ENCODE peak calls at places on chromosomes 13 and 19, in ten cellular contexts. One of them, this sample, is unnamed.

GRCh38 chr13:31947506-31947905 is 84.1 kb upstream of the FRY start:
- DNase-seq in GM12865: no peak
- DNase-seq in PC-9: no peak
- DNase-seq in K562: no peak
- DNase-seq in spleen: no peak
- DNase-seq in endodermal cell: no peak
- DNase-seq in GM23338: peak
- DNase-seq in heart right ventricle: no peak
- DNase-seq in fibroblast of villous mesenchyme: no peak
- DNase-seq in lower lobe of right lung: no peak
- DNase-seq in this sample: no peak

GRCh38 chr19:49340865-49341718 is 5.9 kb downstream of the CD37 start:
- DNase-seq in GM12865: no peak
- DNase-seq in PC-9: no peak
- DNase-seq in K562: no peak
- DNase-seq in spleen: peak
- DNase-seq in endodermal cell: peak
- DNase-seq in GM23338: no peak
- DNase-seq in heart right ventricle: no peak
- DNase-seq in fibroblast of villous mesenchyme: no peak
- DNase-seq in lower lobe of right lung: peak
- DNase-seq in this sample: peak

GRCh38 chr19:996051-996838 is 4.0 kb upstream of the GRIN3B start:
- DNase-seq in GM12865: peak
- DNase-seq in PC-9: peak
- DNase-seq in K562: peak
- DNase-seq in spleen: peak
- DNase-seq in endodermal cell: peak
- DNase-seq in GM23338: peak
- DNase-seq in heart right ventricle: no peak
- DNase-seq in fibroblast of villous mesenchyme: peak
- DNase-seq in lower lobe of right lung: no peak
- DNase-seq in this sample: no peak

GRCh38 chr19:46309056-46309455 is 12.2 kb downstream of the HIF3A start:
- DNase-seq in GM12865: no peak
- DNase-seq in PC-9: no peak
- DNase-seq in K562: no peak
- DNase-seq in spleen: no peak
- DNase-seq in endodermal cell: no peak
- DNase-seq in GM23338: no peak
- DNase-seq in heart right ventricle: no peak
- DNase-seq in fibroblast of villous mesenchyme: no peak
- DNase-seq in lower lobe of right lung: no peak
- DNase-seq in this sample: no peak

GRCh38 chr13:100694722-100695644 is 20.4 kb upstream of the TMTC4 start:
- DNase-seq in GM12865: no peak
- DNase-seq in PC-9: peak
- DNase-seq in K562: peak
- DNase-seq in spleen: peak
- DNase-seq in endodermal cell: peak
- DNase-seq in GM23338: peak
- DNase-seq in heart right ventricle: no peak
- DNase-seq in fibroblast of villous mesenchyme: peak
- DNase-seq in lower lobe of right lung: no peak
- DNase-seq in this sample: peak

GRCh38 chr13:105543742-105544141 is 991.7 kb downstream of the EFNB2 start:
- DNase-seq in GM12865: peak
- DNase-seq in PC-9: no peak
- DNase-seq in K562: no peak
- DNase-seq in spleen: no peak
- DNase-seq in endodermal cell: no peak
- DNase-seq in GM23338: no peak
- DNase-seq in heart right ventricle: no peak
- DNase-seq in fibroblast of villous mesenchyme: no peak
- DNase-seq in lower lobe of right lung: no peak
- DNase-seq in this sample: no peak

GRCh38 chr19:42628411-42629135 is 33.8 kb upstream of the CEACAM8 start:
- DNase-seq in GM12865: peak
- DNase-seq in PC-9: no peak
- DNase-seq in K562: no peak
- DNase-seq in spleen: no peak
- DNase-seq in endodermal cell: no peak
- DNase-seq in GM23338: no peak
- DNase-seq in heart right ventricle: no peak
- DNase-seq in fibroblast of villous mesenchyme: no peak
- DNase-seq in lower lobe of right lung: no peak
- DNase-seq in this sample: no peak

GRCh38 chr19:13103961-13104847 is 1.5 kb upstream of the LYL1 start:
- DNase-seq in GM12865: peak
- DNase-seq in PC-9: no peak
- DNase-seq in K562: peak
- DNase-seq in spleen: peak
- DNase-seq in endodermal cell: peak
- DNase-seq in GM23338: peak
- DNase-seq in heart right ventricle: peak
- DNase-seq in fibroblast of villous mesenchyme: no peak
- DNase-seq in lower lobe of right lung: peak
- DNase-seq in this sample: peak

GRCh38 chr13:111156421-111156820 is 41.3 kb downstream of the ARHGEF7 start:
- DNase-seq in GM12865: no peak
- DNase-seq in PC-9: no peak
- DNase-seq in K562: no peak
- DNase-seq in spleen: no peak
- DNase-seq in endodermal cell: no peak
- DNase-seq in GM23338: no peak
- DNase-seq in heart right ventricle: no peak
- DNase-seq in fibroblast of villous mesenchyme: peak
- DNase-seq in lower lobe of right lung: no peak
- DNase-seq in this sample: no peak

GRCh38 chr13:23723463-23723862 is 153.3 kb downstream of the TNFRSF19 start:
- DNase-seq in GM12865: no peak
- DNase-seq in PC-9: no peak
- DNase-seq in K562: no peak
- DNase-seq in spleen: no peak
- DNase-seq in endodermal cell: no peak
- DNase-seq in GM23338: no peak
- DNase-seq in heart right ventricle: no peak
- DNase-seq in fibroblast of villous mesenchyme: peak
- DNase-seq in lower lobe of right lung: no peak
- DNase-seq in this sample: no peak

GRCh38 chr13:23722726-23723453 is 152.7 kb downstream of the TNFRSF19 start:
- DNase-seq in GM12865: no peak
- DNase-seq in PC-9: no peak
- DNase-seq in K562: no peak
- DNase-seq in spleen: no peak
- DNase-seq in endodermal cell: no peak
- DNase-seq in GM23338: no peak
- DNase-seq in heart right ventricle: no peak
- DNase-seq in fibroblast of villous mesenchyme: no peak
- DNase-seq in lower lobe of right lung: no peak
- DNase-seq in this sample: no peak

GRCh38 chr13:23724196-23724970 is 154.2 kb downstream of the TNFRSF19 start:
- DNase-seq in GM12865: no peak
- DNase-seq in PC-9: no peak
- DNase-seq in K562: no peak
- DNase-seq in spleen: no peak
- DNase-seq in endodermal cell: peak
- DNase-seq in GM23338: peak
- DNase-seq in heart right ventricle: no peak
- DNase-seq in fibroblast of villous mesenchyme: no peak
- DNase-seq in lower lobe of right lung: no peak
- DNase-seq in this sample: no peak

GRCh38 chr13:23728807-23729206 is 158.6 kb downstream of the TNFRSF19 start:
- DNase-seq in GM12865: no peak
- DNase-seq in PC-9: no peak
- DNase-seq in K562: no peak
- DNase-seq in spleen: no peak
- DNase-seq in endodermal cell: no peak
- DNase-seq in GM23338: no peak
- DNase-seq in heart right ventricle: no peak
- DNase-seq in fibroblast of villous mesenchyme: no peak
- DNase-seq in lower lobe of right lung: no peak
- DNase-seq in this sample: no peak

GRCh38 chr13:23725922-23726321 is 155.7 kb downstream of the TNFRSF19 start:
- DNase-seq in GM12865: no peak
- DNase-seq in PC-9: no peak
- DNase-seq in K562: no peak
- DNase-seq in spleen: no peak
- DNase-seq in endodermal cell: no peak
- DNase-seq in GM23338: no peak
- DNase-seq in heart right ventricle: no peak
- DNase-seq in fibroblast of villous mesenchyme: no peak
- DNase-seq in lower lobe of right lung: no peak
- DNase-seq in this sample: peak
- H3K4me3 ChIP-seq in GM12865: no peak
- H3K4me3 ChIP-seq in PC-9: no peak
- H3K4me3 ChIP-seq in K562: no peak
- H3K4me3 ChIP-seq in spleen: no peak
- H3K4me3 ChIP-seq in endodermal cell: no peak
- H3K4me3 ChIP-seq in GM23338: no peak
- H3K4me3 ChIP-seq in heart right ventricle: no peak
- H3K4me3 ChIP-seq in fibroblast of villous mesenchyme: no peak
- H3K4me3 ChIP-seq in lower lobe of right lung: no peak
- H3K4me3 ChIP-seq in this sample: no peak

GRCh38 chr19:18865973-18866799 is 29.8 kb downstream of the CERS1 start:
- DNase-seq in GM12865: peak
- DNase-seq in PC-9: no peak
- DNase-seq in K562: peak
- DNase-seq in spleen: peak
- DNase-seq in endodermal cell: peak
- DNase-seq in GM23338: peak
- DNase-seq in heart right ventricle: peak
- DNase-seq in fibroblast of villous mesenchyme: peak
- DNase-seq in lower lobe of right lung: peak
- DNase-seq in this sample: no peak
- H3K4me3 ChIP-seq in GM12865: no peak
- H3K4me3 ChIP-seq in PC-9: no peak
- H3K4me3 ChIP-seq in K562: no peak
- H3K4me3 ChIP-seq in spleen: no peak
- H3K4me3 ChIP-seq in endodermal cell: no peak
- H3K4me3 ChIP-seq in GM23338: no peak
- H3K4me3 ChIP-seq in heart right ventricle: no peak
- H3K4me3 ChIP-seq in fibroblast of villous mesenchyme: no peak
- H3K4me3 ChIP-seq in lower lobe of right lung: no peak
- H3K4me3 ChIP-seq in this sample: no peak

GRCh38 chr13:20193142-20193923 is 595 bp upstream of the GJB2 start:
- DNase-seq in GM12865: no peak
- DNase-seq in PC-9: no peak
- DNase-seq in K562: no peak
- DNase-seq in spleen: no peak
- DNase-seq in endodermal cell: peak
- DNase-seq in GM23338: peak
- DNase-seq in heart right ventricle: no peak
- DNase-seq in fibroblast of villous mesenchyme: peak
- DNase-seq in lower lobe of right lung: no peak
- DNase-seq in this sample: no peak

GRCh38 chr13:20192470-20193141 is at the start of gene GJB2:
- DNase-seq in GM12865: no peak
- DNase-seq in PC-9: peak
- DNase-seq in K562: no peak
- DNase-seq in spleen: no peak
- DNase-seq in endodermal cell: peak
- DNase-seq in GM23338: peak
- DNase-seq in heart right ventricle: peak
- DNase-seq in fibroblast of villous mesenchyme: no peak
- DNase-seq in lower lobe of right lung: no peak
- DNase-seq in this sample: no peak

GRCh38 chr13:20195846-20196245 is 3.1 kb upstream of the GJB2 start:
- DNase-seq in GM12865: no peak
- DNase-seq in PC-9: no peak
- DNase-seq in K562: no peak
- DNase-seq in spleen: no peak
- DNase-seq in endodermal cell: no peak
- DNase-seq in GM23338: no peak
- DNase-seq in heart right ventricle: no peak
- DNase-seq in fibroblast of villous mesenchyme: no peak
- DNase-seq in lower lobe of right lung: no peak
- DNase-seq in this sample: no peak

GRCh38 chr13:20191902-20192469 is 752 bp downstream of the GJB2 start:
- DNase-seq in GM12865: peak
- DNase-seq in PC-9: peak
- DNase-seq in K562: no peak
- DNase-seq in spleen: no peak
- DNase-seq in endodermal cell: peak
- DNase-seq in GM23338: peak
- DNase-seq in heart right ventricle: no peak
- DNase-seq in fibroblast of villous mesenchyme: peak
- DNase-seq in lower lobe of right lung: no peak
- DNase-seq in this sample: no peak

GRCh38 chr13:20193924-20194631 is 1.3 kb upstream of the GJB2 start:
- DNase-seq in GM12865: peak
- DNase-seq in PC-9: no peak
- DNase-seq in K562: no peak
- DNase-seq in spleen: no peak
- DNase-seq in endodermal cell: peak
- DNase-seq in GM23338: peak
- DNase-seq in heart right ventricle: no peak
- DNase-seq in fibroblast of villous mesenchyme: no peak
- DNase-seq in lower lobe of right lung: no peak
- DNase-seq in this sample: no peak
- H3K4me3 ChIP-seq in GM12865: peak
- H3K4me3 ChIP-seq in PC-9: no peak
- H3K4me3 ChIP-seq in K562: no peak
- H3K4me3 ChIP-seq in spleen: peak
- H3K4me3 ChIP-seq in endodermal cell: peak
- H3K4me3 ChIP-seq in GM23338: peak
- H3K4me3 ChIP-seq in heart right ventricle: peak
- H3K4me3 ChIP-seq in fibroblast of villous mesenchyme: no peak
- H3K4me3 ChIP-seq in lower lobe of right lung: peak
- H3K4me3 ChIP-seq in this sample: no peak

DNA sequence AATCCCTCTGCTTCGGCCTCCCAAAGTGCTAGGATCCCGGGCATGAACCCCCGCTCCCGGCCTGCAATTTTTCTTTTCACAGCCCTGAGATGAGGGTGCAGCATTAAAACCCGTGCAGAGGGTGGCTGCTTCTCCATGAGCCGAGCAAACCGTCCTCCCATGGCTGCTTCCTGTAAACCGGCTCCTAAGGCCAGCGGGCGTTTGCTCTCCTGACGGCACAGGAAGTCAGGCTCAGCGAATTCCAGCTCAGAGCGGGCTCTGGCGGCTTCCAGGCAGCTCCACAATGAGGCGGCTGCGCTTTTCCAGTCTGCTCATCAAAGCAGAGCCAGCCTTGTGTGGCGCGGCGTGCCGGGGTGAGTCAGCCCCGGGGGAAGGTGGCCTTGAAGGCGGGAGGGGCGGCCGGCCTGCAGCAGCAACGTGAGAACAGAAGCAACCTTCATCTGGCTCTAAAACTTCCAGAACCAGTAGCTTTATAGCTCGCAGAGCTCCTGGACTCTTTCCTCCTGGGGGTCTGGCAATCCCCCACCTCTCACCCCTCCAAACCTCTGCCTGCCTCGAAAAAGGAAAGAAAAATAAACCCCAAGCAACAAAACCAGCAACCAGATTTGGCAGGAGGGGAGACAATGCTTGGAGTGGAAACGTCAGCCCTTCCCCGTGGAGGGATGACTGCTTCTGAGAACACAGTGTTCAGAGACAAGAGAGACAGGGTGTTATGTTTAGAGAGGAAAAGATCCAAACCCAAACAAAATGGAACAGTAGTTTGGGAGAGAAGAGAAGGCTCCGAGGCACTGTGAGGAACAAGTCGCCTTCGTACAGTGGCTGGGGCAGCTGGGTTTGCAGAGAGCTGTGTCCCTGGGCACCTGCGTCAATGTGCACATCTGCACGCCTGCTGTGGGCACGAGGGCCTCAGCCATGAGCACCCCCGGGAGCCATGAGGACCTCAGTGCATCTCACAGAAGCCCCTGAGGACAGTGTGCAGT is 67.8 kb downstream of the GADD45B start:
- DNase-seq in GM12865: peak
- DNase-seq in PC-9: peak
- DNase-seq in K562: peak
- DNase-seq in spleen: peak
- DNase-seq in endodermal cell: peak
- DNase-seq in GM23338: peak
- DNase-seq in heart right ventricle: peak
- DNase-seq in fibroblast of villous mesenchyme: peak
- DNase-seq in lower lobe of right lung: peak
- DNase-seq in this sample: peak
- H3K4me3 ChIP-seq in GM12865: peak
- H3K4me3 ChIP-seq in PC-9: peak
- H3K4me3 ChIP-seq in K562: no peak
- H3K4me3 ChIP-seq in spleen: no peak
- H3K4me3 ChIP-seq in endodermal cell: no peak
- H3K4me3 ChIP-seq in GM23338: peak
- H3K4me3 ChIP-seq in heart right ventricle: peak
- H3K4me3 ChIP-seq in fibroblast of villous mesenchyme: peak
- H3K4me3 ChIP-seq in lower lobe of right lung: peak
- H3K4me3 ChIP-seq in this sample: no peak

This sample was measured in lower leg skin.